ENCODE peak calls at places on chromosomes 12 and 14, in five cellular contexts. Q is fibroblast of lung, J is tibial artery, M is HCT116, Y is A673. B is an unnamed sample.

GRCh38 chr14:22225526-22226133 is 363.4 kb downstream of the DAD1 start:
- DNase-seq in Q (peak; percentile 36), J (no peak), Y (no peak), M (no peak), B (no peak)

GRCh38 chr14:75319021-75319420 is 40.4 kb downstream of the FOS start:
- DNase-seq in Y (no peak), Q (no peak), J (no peak), M (no peak), B (no peak)

GRCh38 chr14:57391609-57392195 is 1.3 kb downstream of the NAA30 start:
- DNase-seq in M (no peak), J (no peak), Y (peak; percentile 21), Q (peak; percentile 16), B (no peak)

GRCh38 chr14:95341564-95341963 is 21.9 kb upstream of the CLMN start:
- DNase-seq in Y (no peak), Q (no peak), M (no peak), J (no peak), B (no peak)

GRCh38 chr12:96876966-96877365 is 30.1 kb upstream of the NEDD1 start:
- DNase-seq in Y (no peak), Q (no peak), J (no peak), M (no peak), B (no peak)

GRCh38 chr12:15522574-15523187 is 200.4 kb downstream of the PTPRO start:
- DNase-seq in M (peak; percentile 36), Q (peak; percentile 76), J (no peak), Y (peak; percentile 80), B (no peak)

GRCh38 chr12:87670448-87670847 is 358.8 kb downstream of the C12orf50 start:
- DNase-seq in M (no peak), Q (no peak), J (no peak), Y (no peak), B (no peak)

GRCh38 chr12:110600254-110600653 is 13.7 kb upstream of the TCTN1 start:
- DNase-seq in Y (peak; percentile 77), Q (peak; percentile 85), J (no peak), M (peak; percentile 55), B (no peak)

DNA sequence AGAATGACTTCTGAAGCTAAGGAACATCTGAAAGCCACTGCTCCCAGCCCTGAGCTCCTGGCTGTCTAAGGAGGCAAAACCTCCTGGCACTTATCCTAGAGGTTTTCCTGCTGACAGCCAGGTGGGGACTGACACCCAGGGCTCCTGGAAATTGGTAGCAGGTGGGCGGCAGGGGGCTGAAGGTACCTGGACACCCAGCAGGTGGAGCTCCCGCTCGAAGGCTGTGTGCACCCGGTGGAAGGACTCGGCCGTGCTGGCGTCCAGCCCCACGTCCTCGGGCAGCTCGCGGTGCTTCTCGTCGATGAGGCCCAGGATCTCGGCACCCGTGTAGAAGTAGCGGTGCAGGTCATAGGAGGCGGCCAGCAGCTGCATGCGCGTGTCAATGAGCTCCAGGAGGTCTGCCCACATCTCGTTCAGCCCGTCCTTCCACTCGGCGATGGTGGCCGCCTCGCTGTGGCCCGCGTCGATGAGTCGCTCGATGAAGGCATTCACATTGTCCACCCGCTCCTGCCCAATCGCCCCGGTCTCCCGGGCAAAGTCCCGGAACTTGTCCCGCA is 68.2 kb downstream of the PLEKHG3 start:
- DNase-seq in Q (no peak), M (no peak), Y (no peak), J (no peak), B (no peak)
- TF ChIP-seq CTCF in Q (no peak), M (no peak), Y (no peak), J (no peak), B (no peak)

DNA sequence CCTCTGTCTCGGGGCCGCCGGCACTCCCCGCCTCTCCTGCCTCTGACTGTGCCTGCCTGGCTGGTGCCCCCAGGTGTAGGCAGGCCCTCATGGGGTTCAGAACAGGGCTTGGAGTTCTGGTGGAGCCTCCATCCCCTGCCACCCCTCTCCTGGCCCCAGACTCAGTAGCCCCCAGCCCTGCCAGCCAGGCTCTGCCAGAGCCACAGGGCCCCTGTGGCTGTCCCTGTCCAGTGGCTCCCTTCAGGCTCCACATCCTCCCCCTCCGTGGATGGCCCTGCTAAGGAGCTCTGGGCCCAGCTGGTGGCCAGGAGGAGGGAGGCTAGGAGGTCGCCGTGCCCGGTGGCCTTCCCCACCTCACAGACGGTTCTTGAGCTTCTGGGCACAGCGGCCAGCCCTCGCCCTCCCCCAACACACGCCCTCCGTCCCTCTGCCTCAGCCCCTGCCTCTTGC is 12.5 kb downstream of the TRMT61A start:
- DNase-seq in Q (no peak), M (no peak), J (no peak), Y (no peak), B (no peak)
- H3K27ac ChIP-seq in Q (peak overlapping the region; percentile 87), M (no peak overlapping the region), J (peak overlapping the region; percentile 86), Y (no peak overlapping the region), B (peak overlapping the region; percentile 91)

GRCh38 chr12:128857173-128857770 is 4.0 kb downstream of the GLT1D1 start:
- DNase-seq in M (no peak), Y (no peak), J (no peak), Q (no peak), B (no peak)
- H3K27me3 ChIP-seq in M (no peaks in the 10 kb centered on the region), Y (no peaks in the 10 kb centered on the region), J (no peaks in the 10 kb centered on the region), Q (no peaks in the 10 kb centered on the region), B (no peaks in the 10 kb centered on the region)

GRCh38 chr12:54680374-54680773 is 32.2 kb upstream of the DCD start:
- DNase-seq in Q (no peak), M (peak; percentile 56), J (no peak), Y (peak; percentile 42), B (no peak)
- TF ChIP-seq CTCF in Q (peak; percentile 35), M (peak; percentile 8), J (no peak), Y (peak; percentile 62), B (peak; percentile 12)

GRCh38 chr12:48856379-48856778 is 4.4 kb upstream of the DDX23 start:
- DNase-seq in Q (no peak), J (no peak), Y (no peak), M (no peak), B (no peak)

GRCh38 chr12:48851883-48852733 is at the start of gene DDX23:
- DNase-seq in J (peak; percentile 95), M (peak; percentile 91), Q (peak; percentile 97), Y (peak; percentile 99), B (peak; percentile 96)

GRCh38 chr12:48852734-48853168 is 788 bp upstream of the DDX23 start:
- DNase-seq in Y (no peak), J (no peak), M (no peak), Q (no peak), B (no peak)

GRCh38 chr12:48854488-48854887 is 2.5 kb upstream of the DDX23 start:
- DNase-seq in Y (no peak), Q (no peak), M (no peak), J (no peak), B (no peak)

GRCh38 chr12:48853228-48853688 is 1.3 kb upstream of the DDX23 start:
- DNase-seq in Y (peak; percentile 93), Q (peak; percentile 91), J (peak; percentile 94), M (peak; percentile 83), B (peak; percentile 97)
- H3K27ac ChIP-seq in Y (peak overlapping the region; percentile 84), Q (no peak overlapping the region), J (peak overlapping the region; percentile 35), M (peak overlapping the region; percentile 37), B (peak overlapping the region; percentile 94)

GRCh38 chr14:104423715-104424405 is 155.7 kb upstream of the C14orf180 start:
- DNase-seq in J (no peak), M (no peak), Q (no peak), Y (no peak), B (no peak)

GRCh38 chr14:104423224-104423681 is 156.3 kb upstream of the C14orf180 start:
- DNase-seq in Q (no peak), M (no peak), J (no peak), Y (no peak), B (no peak)

GRCh38 chr14:104425763-104426691 is 153.5 kb upstream of the C14orf180 start:
- DNase-seq in J (no peak), M (no peak), Q (no peak), Y (no peak), B (no peak)

GRCh38 chr14:104425171-104425681 is 154.3 kb upstream of the C14orf180 start:
- DNase-seq in J (no peak), M (no peak), Q (no peak), Y (no peak), B (no peak)

DNA sequence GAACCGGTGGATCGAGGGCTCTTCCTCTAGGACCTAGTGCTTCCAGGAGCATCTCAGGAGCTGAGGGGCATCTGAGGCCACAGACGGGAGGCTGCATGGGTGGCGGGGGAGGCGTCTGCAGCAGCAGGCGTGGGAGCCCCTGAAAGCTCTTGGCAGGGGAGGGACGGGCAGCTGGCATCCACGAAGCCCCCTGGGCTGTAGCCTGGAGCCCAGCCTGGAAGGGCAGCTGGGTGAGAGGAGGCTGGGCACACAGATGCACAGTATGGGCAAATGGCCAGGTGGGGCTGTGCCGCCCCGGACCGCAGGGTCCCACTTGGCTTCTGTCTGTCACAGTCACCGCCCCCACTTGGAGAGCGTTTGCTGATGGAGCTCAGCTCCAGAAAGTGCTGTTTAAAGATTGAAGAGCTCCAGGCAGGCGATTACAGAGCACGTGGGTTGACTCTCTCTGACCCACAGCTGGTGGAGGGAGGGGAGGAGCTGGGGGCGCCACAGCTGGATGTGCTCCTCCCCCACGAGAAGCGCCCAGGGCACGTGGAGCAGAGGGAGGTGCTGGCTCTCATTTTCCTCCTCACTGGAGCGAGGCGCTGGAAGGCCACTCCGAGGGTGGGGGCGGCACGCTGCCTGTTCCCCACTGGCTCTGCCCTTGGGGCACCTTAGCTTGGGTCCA is 155.0 kb upstream of the C14orf180 start:
- DNase-seq in Q (no peak), Y (peak; percentile 45), M (no peak), J (no peak), B (peak; percentile 60)
- H3K27me3 ChIP-seq in Q (no peaks in the 10 kb centered on the region), Y (peaks cover 5% of the 10 kb centered on the region), M (no peaks in the 10 kb centered on the region), J (no peaks in the 10 kb centered on the region), B (no peaks in the 10 kb centered on the region)

DNA sequence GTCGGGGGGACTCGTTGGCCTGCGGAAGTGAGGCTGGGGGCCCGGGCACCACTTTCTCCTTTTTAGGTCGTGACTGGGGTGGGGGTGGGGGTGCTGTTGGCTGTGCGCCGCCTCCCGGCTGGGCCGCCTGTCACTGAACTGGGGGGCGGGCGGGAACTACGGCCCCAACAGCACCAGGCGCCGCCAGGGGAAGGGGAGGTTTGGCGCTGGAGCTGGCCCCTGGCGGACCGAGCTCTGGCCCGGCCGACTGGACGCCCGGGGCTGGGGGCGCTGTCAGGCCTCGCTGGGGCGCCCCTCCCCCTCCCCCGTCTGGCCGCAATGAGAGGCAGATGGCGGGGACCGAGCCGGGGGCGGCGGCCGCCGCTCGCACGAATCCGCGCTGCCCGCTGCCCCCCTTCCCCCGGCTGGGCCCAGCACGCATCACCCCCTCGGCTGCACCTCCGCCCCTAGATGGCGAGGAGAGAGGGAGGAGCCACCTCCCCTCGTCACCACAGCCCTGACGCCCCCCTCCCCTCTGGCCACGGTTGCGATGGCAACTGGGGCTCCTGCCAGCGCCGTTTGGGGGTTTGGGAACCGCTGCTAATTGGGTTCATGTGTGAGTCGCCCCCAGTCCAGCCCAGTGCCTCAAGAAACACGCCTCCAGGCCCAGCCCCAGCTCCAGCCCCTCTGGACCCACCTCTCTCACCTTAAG is 723 bp downstream of the NFATC4 start:
- DNase-seq in M (no peak), J (peak; percentile 46), Y (peak; percentile 69), Q (peak; percentile 69), B (peak; percentile 70)
- TF ChIP-seq CTCF in M (no peak), J (peak; percentile 5), Y (no peak), Q (no peak), B (no peak)

GRCh38 chr14:93033039-93033982 is 82.4 kb downstream of the ITPK1 start:
- DNase-seq in Y (no peak), J (no peak), Q (no peak), M (no peak), B (no peak)
- H3K27ac ChIP-seq in Y (no peak overlapping the region), J (no peak overlapping the region), Q (no peak overlapping the region), M (no peak overlapping the region), B (peak overlapping the region; percentile 98)

B was measured in dorsolateral prefrontal cortex.